ENCODE peak calls at places on chromosomes 12 and 14, in six cellular contexts. R is CD8-positive, alpha-beta memory T cell; W is endodermal cell; A is tibial artery; O is CD8-positive, alpha-beta T cell; B is colonic mucosa. P is an unnamed sample. For H3K36me3 and H3K27me3, the result is how much of the 10 kb centered on the place peaks cover.

GRCh38 chr14:55705651-55706340 is 125.8 kb downstream of the KTN1 start:
- DNase-seq in O (no peak), W (no peak), A (no peak), B (no peak), R (no peak), P (peak)

GRCh38 chr12:107418976-107419375 is 266.6 kb upstream of the PWP1 start:
- DNase-seq in B (no peak), W (no peak), R (no peak), A (no peak), O (no peak), P (no peak)

GRCh38 chr14:59582845-59583509 is 6.4 kb upstream of the CCDC175 start:
- DNase-seq in O (no peak), B (no peak), R (no peak), W (peak), A (no peak), P (no peak)

GRCh38 chr14:61034416-61035100 is 53.5 kb downstream of the SLC38A6 start:
- DNase-seq in B (no peak), A (no peak), W (no peak), R (no peak), O (no peak), P (peak)

GRCh38 chr12:106300761-106301160 is 1.8 kb upstream of the TCP11L2 start:
- DNase-seq in W (no peak), O (no peak), A (no peak), B (no peak), R (no peak), P (no peak)

GRCh38 chr14:30227871-30228270 is 300.2 kb upstream of the PRKD1 start:
- DNase-seq in O (no peak), W (no peak), R (no peak), A (peak), B (no peak), P (peak)

GRCh38 chr14:105145381-105146180 is 23.0 kb downstream of the JAG2 start:
- DNase-seq in W (peak), B (no peak), R (peak), A (peak), O (no peak), P (no peak)

GRCh38 chr12:103673891-103674375 is 86.9 kb downstream of the STAB2 start:
- DNase-seq in W (no peak), B (peak), R (no peak), O (no peak), A (no peak), P (no peak)

GRCh38 chr12:122503783-122504590 is 3.3 kb upstream of the ZCCHC8 start:
- DNase-seq in R (no peak), W (peak), A (no peak), O (no peak), B (no peak), P (no peak)

GRCh38 chr12:96529912-96530311 is 40.5 kb downstream of the CFAP54 start:
- DNase-seq in W (no peak), B (no peak), A (no peak), O (no peak), R (no peak), P (no peak)

GRCh38 chr12:67804168-67804567 is 155.6 kb downstream of the DYRK2 start:
- DNase-seq in A (no peak), R (peak), W (no peak), O (no peak), B (no peak), P (no peak)

GRCh38 chr14:90518941-90519256 is 122.1 kb downstream of the CALM1 start:
- DNase-seq in W (peak), O (no peak), R (peak), B (peak), A (no peak), P (no peak)

GRCh38 chr12:3456809-3457208 is 34.2 kb upstream of the PRMT8 start:
- DNase-seq in A (no peak), W (peak), B (no peak), O (no peak), R (no peak), P (no peak)

GRCh38 chr12:13942826-13943225 is 38.6 kb downstream of the GRIN2B start:
- DNase-seq in O (no peak), B (no peak), A (no peak), W (peak), R (no peak), P (no peak)

GRCh38 chr12:123105427-123105826 is 45.5 kb downstream of the PITPNM2 start:
- DNase-seq in W (peak), R (no peak), O (no peak), A (no peak), B (no peak), P (no peak)

GRCh38 chr14:100446572-100446971 is 123.4 kb downstream of the SLC25A47 start:
- DNase-seq in R (no peak), W (peak), O (no peak), B (no peak), A (no peak), P (no peak)

GRCh38 chr12:108907861-108908302 is 28.0 kb downstream of the DAO start:
- DNase-seq in W (no peak), B (no peak), O (no peak), R (no peak), A (peak), P (peak)

GRCh38 chr14:53715390-53715730 is 241.3 kb downstream of the BMP4 start:
- DNase-seq in W (no peak), A (peak), O (no peak), R (no peak), B (no peak), P (peak)

GRCh38 chr12:114611145-114612018 is 72.6 kb downstream of the TBX3 start:
- DNase-seq in A (no peak), O (no peak), R (no peak), B (peak), W (no peak), P (no peak)

GRCh38 chr12:63795032-63795687 is 15.5 kb downstream of the RXYLT1 start:
- DNase-seq in R (no peak), A (no peak), W (peak), O (no peak), B (no peak), P (no peak)

GRCh38 chr12:98397323-98398105 is 117.9 kb upstream of the TMPO start:
- DNase-seq in A (peak), O (peak), R (peak), B (peak), W (peak), P (peak)

GRCh38 chr12:84502907-84503787 is 409.5 kb downstream of the SLC6A15 start:
- DNase-seq in B (peak), W (peak), A (peak), R (no peak), O (no peak), P (peak)

GRCh38 chr12:92326877-92327276 is 181.2 kb upstream of the BTG1 start:
- DNase-seq in A (no peak), O (no peak), R (no peak), W (no peak), B (no peak), P (no peak)

GRCh38 chr12:93777249-93777648 is 100.1 kb downstream of the CRADD start:
- DNase-seq in A (no peak), R (no peak), O (no peak), B (no peak), W (no peak), P (no peak)

GRCh38 chr12:115922952-115923564 is 354.4 kb downstream of the MED13L start:
- DNase-seq in O (no peak), W (peak), A (no peak), B (no peak), R (no peak), P (no peak)

GRCh38 chr14:22974530-22975313 is 7.6 kb downstream of the AJUBA start:
- DNase-seq in W (no peak), O (no peak), A (no peak), B (no peak), R (no peak), P (no peak)
- H3K36me3 ChIP-seq in W (half or more), O (under half), A (under half), B (under half), R (under half), P (under half)

GRCh38 chr12:117643971-117644370 is 282.5 kb upstream of the NOS1 start:
- DNase-seq in O (no peak), R (no peak), A (no peak), W (peak), B (no peak), P (no peak)

GRCh38 chr12:117640511-117640910 is 279.1 kb upstream of the NOS1 start:
- DNase-seq in A (no peak), O (no peak), W (no peak), R (no peak), B (no peak), P (no peak)

GRCh38 chr12:117646595-117646994 is 285.2 kb upstream of the NOS1 start:
- DNase-seq in O (no peak), R (no peak), W (peak), B (no peak), A (no peak), P (no peak)

GRCh38 chr12:117645473-117645872 is 284.0 kb upstream of the NOS1 start:
- DNase-seq in B (no peak), O (no peak), A (no peak), W (peak), R (no peak), P (no peak)

GRCh38 chr12:117641885-117642284 is 280.5 kb upstream of the NOS1 start:
- DNase-seq in A (no peak), B (no peak), W (peak), R (no peak), O (no peak), P (no peak)
- H3K27me3 ChIP-seq in A (under half), B (under half), W (under half), R (under half), O (under half), P (under half)

GRCh38 chr12:27733791-27734190 is 23.2 kb downstream of the MRPS35 start:
- DNase-seq in B (no peak), O (no peak), W (no peak), R (no peak), A (no peak), P (no peak)
- H3K36me3 ChIP-seq in B (under half), O (under half), W (half or more), R (under half), A (half or more), P (under half)

DNA sequence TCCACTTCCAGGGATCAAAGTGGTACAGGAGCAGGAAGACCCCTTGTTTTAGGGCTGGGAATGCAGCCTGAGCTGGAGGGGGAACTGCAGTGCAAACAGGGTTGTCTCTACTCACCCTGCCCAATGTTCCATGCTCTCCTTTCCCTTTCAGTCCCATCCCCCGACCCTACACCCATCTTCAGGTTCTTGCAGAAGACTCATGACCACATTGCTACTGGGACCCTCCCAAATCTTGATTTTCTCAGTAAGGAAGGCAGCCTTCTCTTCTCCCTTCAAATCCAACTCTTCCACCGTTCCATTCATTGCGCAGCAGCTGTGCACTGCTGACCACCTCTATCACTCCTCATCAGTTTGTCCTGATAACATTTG is 1.9 kb downstream of the SERPINA11 start:
- DNase-seq in R (no peak), O (no peak), A (no peak), B (no peak), W (no peak), P (no peak)
- H3K27me3 ChIP-seq in R (under half), O (under half), A (under half), B (under half), W (under half), P (under half)